ENCODE peak calls at places on chromosomes 1 and 21, in four cellular contexts. F is suprapubic skin, U is right cardiac atrium, J is AG09319. S is an unnamed sample.
A peak's percentile ranks its signal among the peaks of the same experiment; 100 is the strongest.

GRCh38 chr21:25115021-25115420 is 492.3 kb downstream of the MRPL39 start:
- DNase-seq in F (no peak), U (no peak), J (no peak), S (no peak)

GRCh38 chr1:234963904-234964702 is 164.5 kb downstream of the TOMM20 start:
- DNase-seq in F (no peak), U (peak; percentile 65), J (no peak), S (no peak)

GRCh38 chr1:8118031-8118451 is 91.9 kb upstream of the ERRFI1 start:
- DNase-seq in F (no peak), U (no peak), J (no peak), S (no peak)

GRCh38 chr21:45996311-45997204 is 15.0 kb downstream of the COL6A1 start:
- DNase-seq in F (peak; percentile 60), U (peak; percentile 16), J (no peak), S (no peak)

GRCh38 chr1:29017975-29018712 is 103.8 kb downstream of the EPB41 start:
- DNase-seq in F (no peak), U (no peak), J (no peak), S (no peak)

GRCh38 chr21:36916718-36917117 is 49.8 kb downstream of the HLCS start:
- DNase-seq in F (no peak), U (no peak), J (no peak), S (no peak)

GRCh38 chr1:58650141-58650540 is 49.7 kb downstream of the MYSM1 start:
- DNase-seq in F (no peak), U (no peak), J (no peak), S (no peak)

GRCh38 chr1:229661022-229661877 is 35.2 kb downstream of the URB2 start:
- DNase-seq in F (peak; percentile 83), U (peak; percentile 79), J (peak; percentile 30), S (peak; percentile 77)